ENCODE peak calls at places on chromosomes 3 and 15, in four cellular contexts. B is psoas muscle, Z is breast epithelium, J is GM23248. R is an unnamed sample. For H3K9me3, the result is how much of the 10 kb centered on the place peaks cover.

GRCh38 chr3:166013073-166013679 is 176.0 kb upstream of the BCHE start:
- DNase-seq in J (peak), Z (no peak), B (no peak), R (no peak)

GRCh38 chr15:76192715-76193114 is 118.6 kb downstream of the ETFA start:
- DNase-seq in Z (no peak), J (no peak), B (no peak), R (no peak)

GRCh38 chr15:35325374-35325941 is 220.5 kb downstream of the DPH6 start:
- DNase-seq in J (no peak), B (no peak), Z (no peak), R (no peak)

GRCh38 chr15:51181221-51181620 is 86.5 kb upstream of the TNFAIP8L3 start:
- DNase-seq in J (no peak), B (no peak), Z (no peak), R (no peak)

GRCh38 chr3:104349836-104350235 is 1016.9 kb upstream of the ALCAM start:
- DNase-seq in B (no peak), Z (no peak), J (no peak), R (no peak)

GRCh38 chr15:69976366-69976994 is 121.2 kb downstream of the TLE3 start:
- DNase-seq in Z (no peak), J (peak), B (no peak), R (no peak)

GRCh38 chr3:30098206-30098605 is 508.2 kb upstream of the TGFBR2 start:
- DNase-seq in Z (no peak), B (no peak), J (peak), R (no peak)

GRCh38 chr3:183085634-183086390 is 13.5 kb downstream of the MCCC1 start:
- DNase-seq in J (peak), Z (no peak), B (no peak), R (no peak)

GRCh38 chr15:29854413-29854812 is 32.1 kb upstream of the TJP1 start:
- DNase-seq in B (no peak), J (peak), Z (no peak), R (no peak)

GRCh38 chr3:116517308-116517707 is 72.0 kb upstream of the LSAMP start:
- DNase-seq in Z (no peak), B (no peak), J (peak), R (no peak)

GRCh38 chr3:42216820-42217416 is 49.1 kb downstream of the CCK start:
- DNase-seq in Z (no peak), B (no peak), J (peak), R (no peak)

GRCh38 chr3:140664111-140664510 is 13.8 kb upstream of the TRIM42 start:
- DNase-seq in J (no peak), Z (no peak), B (no peak), R (no peak)

GRCh38 chr15:59691194-59691805 is 2.2 kb upstream of the BNIP2 start:
- DNase-seq in Z (no peak), B (no peak), J (peak), R (no peak)

GRCh38 chr3:126342991-126343661 is 14.1 kb downstream of the KLF15 start:
- DNase-seq in J (no peak), B (peak), Z (no peak), R (no peak)

GRCh38 chr15:85493258-85493657 is 112.9 kb downstream of the AKAP13 start:
- DNase-seq in J (no peak), B (no peak), Z (no peak), R (no peak)

GRCh38 chr3:14522768-14523167 is 17.4 kb downstream of the GRIP2 start:
- DNase-seq in B (no peak), Z (no peak), J (no peak), R (no peak)

GRCh38 chr3:186627852-186628414 is 12.3 kb upstream of the FETUB start:
- DNase-seq in B (no peak), J (no peak), Z (no peak), R (no peak)

GRCh38 chr3:120853416-120853815 is 54.6 kb upstream of the STXBP5L start:
- DNase-seq in B (no peak), J (no peak), Z (no peak), R (no peak)

GRCh38 chr3:167973046-167973445 is 122.7 kb downstream of the GOLIM4 start:
- DNase-seq in B (no peak), Z (no peak), J (no peak), R (no peak)

GRCh38 chr15:78312551-78312950 is 13.1 kb upstream of the SKIC8 start:
- DNase-seq in Z (no peak), J (no peak), B (no peak), R (no peak)

GRCh38 chr3:72448858-72449257 is 399.4 kb downstream of the SHQ1 start:
- DNase-seq in J (peak), B (no peak), Z (no peak), R (no peak)

GRCh38 chr3:134037168-134037567 is 7.4 kb upstream of the SLCO2A1 start:
- DNase-seq in Z (no peak), B (no peak), J (no peak), R (no peak)

GRCh38 chr3:104359546-104359945 is 1007.2 kb upstream of the ALCAM start:
- DNase-seq in Z (no peak), B (no peak), J (peak), R (no peak)

GRCh38 chr3:185688808-185689207 is 102.7 kb downstream of the SENP2 start:
- DNase-seq in Z (peak), J (peak), B (peak), R (no peak)

GRCh38 chr15:39579487-39580116 is 1.3 kb upstream of the THBS1 start:
- DNase-seq in J (peak), B (peak), Z (peak), R (no peak)

GRCh38 chr3:13134166-13134878 is 61.1 kb upstream of the IQSEC1 start:
- DNase-seq in Z (no peak), B (no peak), J (no peak), R (peak)

GRCh38 chr15:58539548-58539947 is 107.8 kb downstream of the LIPC start:
- DNase-seq in Z (no peak), B (no peak), J (no peak), R (no peak)

GRCh38 chr3:51779137-51779536 is at the start of gene IQCF6:
- DNase-seq in B (no peak), J (no peak), Z (no peak), R (no peak)
- H3K9me3 ChIP-seq in B (under half), J (under half), Z (under half), R (under half)

DNA sequence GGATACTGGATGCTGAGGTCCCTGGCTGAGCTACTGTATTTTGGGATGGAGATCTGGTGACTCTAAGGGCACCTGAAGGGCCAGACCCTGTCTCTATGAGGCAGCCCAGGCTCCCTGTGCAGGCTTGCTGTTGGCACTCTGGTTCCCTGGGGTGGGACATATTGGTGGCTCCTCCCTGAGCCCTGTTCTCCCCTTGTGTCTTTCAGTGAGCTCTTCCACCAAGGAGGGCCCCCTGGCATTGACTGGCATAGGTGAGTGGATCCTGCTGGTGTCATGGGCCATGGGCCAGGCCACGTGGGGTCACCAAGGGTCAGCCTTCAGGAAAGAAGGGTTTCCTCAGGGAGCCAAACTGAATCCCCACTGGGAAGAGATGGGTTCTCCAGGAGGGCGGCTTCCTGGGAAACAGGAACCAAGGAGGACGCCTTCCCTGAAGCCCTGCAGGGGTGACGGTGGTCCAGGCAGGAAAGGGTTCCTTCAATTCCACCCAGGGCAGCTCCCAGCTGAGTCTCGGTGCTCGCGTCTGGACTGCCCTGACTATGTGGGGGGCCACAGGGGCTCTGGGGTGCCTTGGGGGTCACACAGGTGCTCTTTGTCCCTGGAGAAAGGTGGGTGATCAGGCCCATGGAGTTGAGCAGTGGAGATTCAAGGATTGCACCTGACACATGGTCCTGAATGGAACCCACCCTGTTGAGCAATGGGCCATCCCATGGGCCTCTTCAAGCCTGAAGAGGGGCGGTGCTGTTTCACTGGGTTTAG is 220.4 kb downstream of the SNRPN start:
- DNase-seq in Z (peak), B (peak), J (no peak), R (no peak)
- H3K9me3 ChIP-seq in Z (half or more), B (under half), J (under half), R (under half)

GRCh38 chr3:137767146-137768020 is 3.3 kb downstream of the SOX14 start:
- DNase-seq in Z (no peak), B (no peak), J (no peak), R (no peak)

GRCh38 chr3:137768361-137769320 is 4.5 kb downstream of the SOX14 start:
- DNase-seq in J (peak), B (no peak), Z (no peak), R (no peak)

GRCh38 chr3:137769321-137770065 is 5.4 kb downstream of the SOX14 start:
- DNase-seq in B (no peak), Z (no peak), J (no peak), R (no peak)

GRCh38 chr3:137766069-137766960 is 2.2 kb downstream of the SOX14 start:
- DNase-seq in J (no peak), B (no peak), Z (no peak), R (no peak)

DNA sequence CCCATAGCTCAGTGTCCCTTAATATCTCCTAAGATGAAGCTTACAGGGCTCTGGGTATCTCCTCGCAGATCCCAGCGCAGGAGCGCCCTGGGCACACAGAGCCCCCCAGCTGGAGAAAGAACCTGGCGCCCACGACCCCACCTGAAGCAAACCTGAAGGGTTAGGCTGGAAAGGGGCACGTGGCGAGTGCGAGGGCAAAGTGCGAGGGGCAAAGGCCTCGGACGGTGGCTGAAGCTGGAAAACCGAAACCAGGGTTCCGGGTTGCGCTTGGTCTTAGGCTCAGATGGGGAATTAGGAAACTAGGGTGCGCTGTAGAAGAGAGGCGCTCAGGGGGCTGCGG is 3.9 kb downstream of the SOX14 start:
- DNase-seq in J (no peak), B (no peak), Z (no peak), R (no peak)
- H3K9me3 ChIP-seq in J (under half), B (under half), Z (under half), R (under half)

GRCh38 chr15:25065876-25066275 is 111.1 kb downstream of the SNRPN start:
- DNase-seq in B (no peak), J (no peak), Z (no peak), R (no peak)
- H3K9me3 ChIP-seq in B (half or more), J (under half), Z (half or more), R (under half)

GRCh38 chr3:34947849-34948248 is 691.5 kb upstream of the ARPP21 start:
- DNase-seq in Z (no peak), J (peak), B (no peak), R (no peak)

DNA sequence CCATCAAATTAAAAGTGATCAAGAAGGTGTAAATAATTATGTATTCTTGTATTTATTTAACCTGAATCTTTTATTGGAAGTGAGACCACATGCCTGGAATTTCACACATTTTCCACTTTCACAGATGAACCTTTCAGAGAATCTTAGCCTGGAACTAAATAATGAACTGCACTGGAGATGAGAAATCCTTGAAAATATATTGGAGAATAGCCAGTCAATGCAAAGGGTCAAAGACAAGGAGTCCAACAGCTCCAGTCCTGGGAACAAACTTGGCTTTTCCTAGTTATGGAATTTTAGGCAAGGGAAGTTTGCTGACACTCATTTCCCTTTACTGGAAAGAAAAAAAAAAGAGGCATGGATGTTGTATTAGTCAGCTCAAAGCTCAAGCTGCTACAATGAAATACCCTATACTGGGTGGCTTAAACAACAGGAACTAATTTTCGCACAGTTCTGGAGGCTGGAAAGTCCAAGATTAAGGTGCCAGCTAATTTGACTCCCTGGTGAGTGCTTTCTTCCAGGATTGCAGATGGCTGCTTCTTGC is 690.8 kb upstream of the ARPP21 start:
- DNase-seq in Z (no peak), B (no peak), J (no peak), R (no peak)
- H3K9me3 ChIP-seq in Z (under half), B (under half), J (under half), R (under half)

GRCh38 chr15:25068696-25069095 is 113.9 kb downstream of the SNRPN start:
- DNase-seq in B (no peak), Z (no peak), J (no peak), R (no peak)
- H3K9me3 ChIP-seq in B (half or more), Z (half or more), J (under half), R (half or more)

DNA sequence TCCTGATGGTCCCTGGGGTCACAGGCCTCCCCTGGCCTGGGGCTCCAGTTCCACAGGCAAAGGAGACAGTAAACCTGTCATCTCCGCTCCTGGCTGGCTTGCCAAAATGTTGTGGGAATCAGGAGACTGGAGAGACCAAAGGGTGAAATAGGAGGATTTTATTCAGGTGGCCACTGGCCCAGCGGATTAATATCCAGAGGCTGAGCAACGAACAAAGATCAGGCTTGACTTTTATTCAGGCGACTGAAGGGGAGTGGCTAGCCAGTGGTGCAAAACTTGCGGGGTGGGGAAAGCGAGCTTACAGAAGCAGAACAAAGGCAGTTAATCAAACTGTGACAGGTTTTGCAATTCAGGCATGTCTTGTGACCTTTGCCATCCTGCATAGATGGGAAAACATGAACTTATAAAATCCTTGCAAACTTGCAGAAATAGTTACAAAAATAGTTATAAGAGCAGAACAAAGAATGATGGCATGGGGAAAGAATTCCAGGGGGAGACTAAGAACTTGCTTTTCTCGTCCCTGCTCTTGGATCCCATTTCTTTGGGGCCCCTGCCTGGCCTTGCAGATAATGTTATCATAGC is 19.8 kb upstream of the ACAD9 start:
- DNase-seq in B (no peak), Z (no peak), J (no peak), R (no peak)
- H3K9me3 ChIP-seq in B (under half), Z (under half), J (under half), R (under half)